ENCODE peak calls at places on chromosome 14, in six cellular contexts. K is adipocyte; Q is D341Med; C is stimulated activated naive CD4-positive, alpha-beta T cell treated with Interleukin-2 at 50 U/mL for 16 hours; M is GM12891; W is HuH-7.5. O is an unnamed sample.

GRCh38 chr14:33509454-33509853 is 441.4 kb downstream of the EGLN3 start:
- DNase-seq in K (no peak), Q (no peak), C (no peak), M (no peak), W (no peak), O (no peak)

GRCh38 chr14:94342334-94342934 is 19.3 kb upstream of the SERPINA6 start:
- DNase-seq in K (peak; percentile 99), Q (no peak), C (peak; percentile 17), M (no peak), W (peak; percentile 62), O (peak; percentile 63)

GRCh38 chr14:68230941-68231717 is 411.6 kb downstream of the RAD51B start:
- DNase-seq in K (peak; percentile 69), Q (peak; percentile 28), C (no peak), M (no peak), W (no peak), O (no peak)

GRCh38 chr14:49986344-49987014 is 93.6 kb downstream of the ARF6 start:
- DNase-seq in K (no peak), Q (no peak), C (no peak), M (no peak), W (no peak), O (no peak)

GRCh38 chr14:75279739-75280447 is 1.3 kb downstream of the FOS start:
- DNase-seq in K (peak; percentile 49), Q (no peak), C (no peak), M (no peak), W (no peak), O (no peak)

GRCh38 chr14:92490239-92490959 is 23.2 kb upstream of the RIN3 start:
- DNase-seq in K (no peak), Q (no peak), C (no peak), M (no peak), W (no peak), O (no peak)

GRCh38 chr14:61516957-61517356 is 178.4 kb upstream of the HIF1A start:
- DNase-seq in K (no peak), Q (no peak), C (no peak), M (no peak), W (no peak), O (no peak)

GRCh38 chr14:33851931-33852330 is 98.9 kb downstream of the EGLN3 start:
- DNase-seq in K (no peak), Q (no peak), C (no peak), M (no peak), W (no peak), O (no peak)

GRCh38 chr14:95993768-95994592 is 45.2 kb upstream of the C14orf132 start:
- DNase-seq in K (peak; percentile 86), Q (peak; percentile 59), C (no peak), M (no peak), W (no peak), O (peak; percentile 83)

GRCh38 chr14:102140750-102141145 is 1.1 kb downstream of the WDR20 start:
- DNase-seq in K (no peak), Q (no peak), C (no peak), M (no peak), W (no peak), O (no peak)

GRCh38 chr14:31842905-31843304 is 234.2 kb upstream of the ARHGAP5 start:
- DNase-seq in K (peak; percentile 26), Q (peak; percentile 16), C (no peak), M (no peak), W (no peak), O (no peak)

GRCh38 chr14:45970589-45970988 is 681.0 kb downstream of the RPL10L start:
- DNase-seq in K (no peak), Q (no peak), C (no peak), M (no peak), W (no peak), O (no peak)

GRCh38 chr14:98323850-98324249 is 948.1 kb downstream of the BCL11B start:
- DNase-seq in K (no peak), Q (no peak), C (no peak), M (no peak), W (no peak), O (no peak)

GRCh38 chr14:93316716-93317115 is 16.1 kb downstream of the BTBD7 start:
- DNase-seq in K (peak; percentile 64), Q (no peak), C (no peak), M (no peak), W (no peak), O (no peak)